ENCODE peak calls at places on chromosome 14, in nine cellular contexts. L is breast epithelium, O is body of pancreas, I is A549, M is Peyer's patch, A is HCT116, S is tibial nerve, X is uterus, J is H1. K is an unnamed sample. For H3K4me1, the result is how much of the 10 kb centered on the place peaks cover.

GRCh38 chr14:28308727-28309126 is 457.9 kb upstream of the FOXG1 start:
- DNase-seq in X (no peak), A (no peak), S (no peak), L (no peak), M (no peak), J (no peak), I (peak), O (no peak), K (no peak)

GRCh38 chr14:41146391-41146790 is 460.3 kb upstream of the LRFN5 start:
- DNase-seq in X (no peak), L (no peak), A (no peak), I (no peak), M (no peak), O (no peak), S (no peak), J (peak), K (no peak)

GRCh38 chr14:75343914-75344313 is 65.3 kb downstream of the FOS start:
- DNase-seq in X (no peak), A (no peak), J (no peak), M (no peak), S (no peak), O (no peak), I (no peak), L (no peak), K (no peak)

GRCh38 chr14:52048641-52049204 is 20.1 kb downstream of the NID2 start:
- DNase-seq in J (no peak), O (no peak), M (no peak), A (no peak), S (peak), I (no peak), L (no peak), X (no peak), K (no peak)

GRCh38 chr14:39169541-39169900 is 612 bp downstream of the TRAPPC6B start:
- DNase-seq in M (no peak), L (no peak), S (no peak), A (no peak), O (peak), X (no peak), J (no peak), I (no peak), K (no peak)

GRCh38 chr14:24432259-24433131 is 2.7 kb downstream of the KHNYN start:
- DNase-seq in L (no peak), J (no peak), X (peak), O (no peak), I (no peak), M (no peak), A (no peak), S (no peak), K (peak)

GRCh38 chr14:65170768-65171251 is 68.5 kb upstream of the MAX start:
- DNase-seq in O (peak), M (peak), J (no peak), I (peak), A (no peak), S (no peak), X (no peak), L (no peak), K (no peak)

GRCh38 chr14:38867561-38868150 is 235.4 kb downstream of the SEC23A start:
- DNase-seq in L (peak), I (peak), S (peak), X (peak), A (peak), J (peak), O (peak), M (peak), K (peak)

GRCh38 chr14:105865904-105866840 is 339.8 kb downstream of the TMEM121 start:
- DNase-seq in I (no peak), L (no peak), J (no peak), X (peak), M (peak), S (no peak), O (peak), A (no peak), K (peak)

GRCh38 chr14:61342486-61342885 is 21.1 kb downstream of the PRKCH start:
- DNase-seq in X (peak), M (peak), L (no peak), S (no peak), J (no peak), O (peak), I (no peak), A (no peak), K (no peak)

GRCh38 chr14:102591372-102591943 is 991 bp upstream of the RCOR1 start:
- DNase-seq in M (peak), J (no peak), A (no peak), S (peak), L (no peak), I (peak), O (peak), X (peak), K (peak)

DNA sequence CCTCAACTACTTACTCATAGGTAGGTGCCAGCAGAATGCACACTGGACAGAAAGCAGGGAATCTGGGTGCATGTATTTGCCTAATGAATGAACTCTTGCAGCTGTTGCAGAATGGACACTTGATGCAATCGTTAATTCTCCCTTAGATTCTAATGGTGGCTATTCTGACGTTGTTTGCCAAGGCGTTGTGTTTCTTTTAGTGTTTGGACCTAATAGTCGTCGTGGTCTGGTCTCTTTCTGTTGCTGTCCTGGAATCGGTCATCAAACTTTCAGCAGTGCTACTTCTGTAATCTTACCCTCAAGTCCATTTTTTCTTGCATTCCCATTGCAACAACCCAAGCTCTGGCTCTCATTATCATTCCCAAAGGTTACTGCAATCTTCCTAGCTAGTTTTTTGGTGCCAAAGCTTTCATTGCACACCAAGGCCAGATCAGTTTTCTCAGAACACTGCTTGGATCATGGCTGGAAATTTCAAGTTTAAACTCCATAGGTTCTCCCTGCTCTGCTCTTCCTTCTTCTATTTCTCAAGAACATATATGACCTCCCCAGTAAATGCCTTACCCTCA is 31.3 kb downstream of the BMP4 start:
- DNase-seq in A (no peak), L (no peak), X (no peak), I (no peak), O (no peak), S (no peak), M (no peak), J (no peak), K (no peak)
- H3K27ac ChIP-seq in A (no peak), L (no peak), X (no peak), I (no peak), O (no peak), S (no peak), M (no peak), J (no peak), K (no peak)

DNA sequence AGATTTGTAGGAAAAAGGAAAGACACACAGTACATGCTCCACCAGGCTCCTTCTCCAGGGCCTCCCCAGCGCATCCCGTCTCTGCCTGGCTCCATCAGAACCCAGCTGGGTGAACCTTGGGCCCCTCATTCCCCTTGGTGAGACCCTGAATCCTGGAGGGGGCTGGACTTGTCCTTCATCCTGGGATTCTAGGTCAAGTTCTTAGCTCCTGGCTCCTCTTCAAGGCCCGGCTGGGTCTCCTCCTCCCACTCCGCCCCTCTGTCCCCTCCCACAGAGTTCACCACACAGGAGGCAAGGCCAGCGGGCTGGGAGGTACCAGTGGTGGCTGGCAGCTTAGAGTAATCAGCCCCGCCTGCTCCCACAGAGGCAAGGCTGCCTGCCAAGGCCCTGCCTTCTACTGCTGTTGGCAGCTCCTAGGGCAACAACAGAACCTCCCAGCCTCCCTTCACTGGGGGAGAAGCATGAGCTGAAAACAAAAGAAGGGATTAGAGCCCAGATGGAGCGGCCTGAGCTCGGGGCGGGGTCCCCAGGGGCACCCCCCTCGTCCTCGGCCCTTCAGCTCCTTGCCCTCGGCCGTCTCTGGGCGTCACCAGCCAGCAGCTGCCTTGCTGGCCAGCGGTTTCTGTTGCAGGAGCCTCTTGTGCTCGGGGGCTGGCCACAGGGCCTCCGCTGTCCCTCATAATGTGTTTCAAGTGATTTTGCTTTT is 49.4 kb downstream of the PSMA6 start:
- DNase-seq in J (no peak), O (peak), I (peak), X (peak), S (peak), M (peak), L (peak), A (peak), K (peak)
- TF ChIP-seq POLR2A in J (no peak), O (peak), I (peak), X (peak), S (peak), M (peak), L (no peak), A (no peak), K (no peak)

GRCh38 chr14:99599440-99599839 is 4.6 kb downstream of the CCDC85C start:
- DNase-seq in S (no peak), J (no peak), I (no peak), L (no peak), A (no peak), M (peak), O (no peak), X (no peak), K (no peak)

GRCh38 chr14:99602054-99602787 is 1.8 kb downstream of the CCDC85C start:
- DNase-seq in J (no peak), A (no peak), O (peak), X (no peak), I (peak), M (peak), S (no peak), L (no peak), K (no peak)

GRCh38 chr14:99598774-99599173 is 5.2 kb downstream of the CCDC85C start:
- DNase-seq in J (no peak), I (no peak), M (no peak), O (no peak), L (no peak), S (no peak), A (no peak), X (no peak), K (no peak)

GRCh38 chr14:99601301-99601945 is 2.6 kb downstream of the CCDC85C start:
- DNase-seq in I (no peak), X (no peak), O (peak), M (peak), J (no peak), A (no peak), S (no peak), L (no peak), K (no peak)

GRCh38 chr14:99600232-99600888 is 3.6 kb downstream of the CCDC85C start:
- DNase-seq in L (no peak), O (no peak), J (no peak), X (no peak), A (no peak), M (no peak), S (no peak), I (no peak), K (no peak)
- H3K4me1 ChIP-seq in L (under half), O (half or more), J (under half), X (under half), A (under half), M (half or more), S (under half), I (half or more), K (half or more)

GRCh38 chr14:68922201-68922613 is 56.9 kb downstream of the ACTN1 start:
- DNase-seq in S (no peak), M (no peak), J (no peak), A (no peak), X (no peak), O (no peak), I (no peak), L (no peak), K (no peak)
- H3K27ac ChIP-seq in S (no peak), M (peak), J (no peak), A (no peak), X (peak), O (no peak), I (no peak), L (peak), K (no peak)

DNA sequence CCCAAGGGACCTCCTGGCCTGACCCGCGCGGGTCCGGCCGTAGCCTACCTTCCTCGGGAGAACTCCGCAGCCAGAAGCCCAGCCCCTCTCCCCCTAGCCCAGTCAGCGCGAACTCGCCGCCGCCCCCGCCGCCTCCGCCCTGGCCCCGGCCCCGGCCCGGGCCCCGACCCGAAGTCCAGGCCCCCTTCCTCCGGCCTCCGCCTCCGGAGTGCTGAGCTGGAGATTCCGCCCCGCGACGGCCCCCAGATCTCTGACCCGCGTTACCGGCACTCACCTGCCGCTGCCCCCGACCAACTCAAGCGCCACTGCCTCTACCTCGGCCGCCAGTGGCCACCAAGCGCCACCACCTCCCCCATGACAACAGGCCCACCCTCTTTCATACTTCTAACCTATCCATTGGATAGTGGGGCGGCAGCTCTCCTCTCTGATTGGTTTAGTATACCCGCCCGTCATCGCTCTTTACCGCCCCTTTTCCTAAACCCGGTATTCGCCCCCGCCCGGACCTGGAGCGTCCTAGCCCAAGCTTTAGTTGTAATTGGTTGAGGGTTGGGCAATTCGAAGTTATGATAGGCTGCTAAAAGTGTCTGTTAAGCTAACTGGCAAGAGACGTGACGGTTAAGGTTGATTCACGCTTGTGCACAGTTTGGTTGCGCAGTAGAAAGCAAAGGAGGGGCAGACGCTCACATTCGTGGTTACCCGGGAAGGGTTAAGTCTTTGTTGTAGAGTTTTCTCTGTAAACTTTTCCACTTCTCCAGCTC is at the start of gene NUMB:
- DNase-seq in I (peak), S (peak), J (peak), X (peak), O (peak), L (peak), M (peak), A (peak), K (peak)
- TF ChIP-seq POLR2A in I (peak), S (peak), J (peak), X (peak), O (peak), L (peak), M (peak), A (peak), K (peak)

GRCh38 chr14:59530349-59530748 is 46.0 kb downstream of the JKAMP start:
- DNase-seq in J (no peak), L (no peak), S (no peak), M (no peak), I (no peak), O (no peak), A (no peak), X (no peak), K (no peak)

GRCh38 chr14:59534361-59534987 is 42.1 kb downstream of the CCDC175 start:
- DNase-seq in J (no peak), L (no peak), O (no peak), A (no peak), X (no peak), M (no peak), S (no peak), I (no peak), K (no peak)

DNA sequence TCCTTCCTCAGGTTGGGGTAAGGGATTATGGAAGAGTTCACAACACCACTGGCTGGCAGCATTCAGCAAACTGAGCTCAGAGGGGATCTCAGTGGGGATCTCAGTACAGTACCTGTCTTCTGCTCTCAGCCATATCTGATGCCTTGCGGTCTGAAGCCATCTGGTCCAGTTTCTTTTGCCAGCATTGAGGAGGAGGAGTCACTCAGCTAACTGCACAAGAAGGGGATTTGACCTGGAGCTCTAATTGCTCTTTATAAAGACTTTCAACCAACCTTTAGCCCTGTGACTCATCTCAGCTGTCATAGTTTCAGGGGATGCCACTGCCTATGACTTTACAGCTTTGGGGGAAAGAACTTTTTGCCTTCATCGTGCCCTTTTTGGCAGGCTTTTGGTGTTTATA is 44.9 kb downstream of the JKAMP start:
- DNase-seq in A (no peak), S (no peak), M (peak), J (no peak), O (no peak), I (no peak), L (no peak), X (no peak), K (no peak)
- H3K4me1 ChIP-seq in A (under half), S (under half), M (under half), J (under half), O (under half), I (under half), L (under half), X (under half), K (under half)

GRCh38 chr14:49909016-49909415 is 16.1 kb downstream of the ARF6 start:
- DNase-seq in I (no peak), A (no peak), J (no peak), M (no peak), S (no peak), O (no peak), X (no peak), L (no peak), K (no peak)
- H3K27ac ChIP-seq in I (peak), A (peak), J (no peak), M (no peak), S (no peak), O (no peak), X (no peak), L (no peak), K (no peak)

DNA sequence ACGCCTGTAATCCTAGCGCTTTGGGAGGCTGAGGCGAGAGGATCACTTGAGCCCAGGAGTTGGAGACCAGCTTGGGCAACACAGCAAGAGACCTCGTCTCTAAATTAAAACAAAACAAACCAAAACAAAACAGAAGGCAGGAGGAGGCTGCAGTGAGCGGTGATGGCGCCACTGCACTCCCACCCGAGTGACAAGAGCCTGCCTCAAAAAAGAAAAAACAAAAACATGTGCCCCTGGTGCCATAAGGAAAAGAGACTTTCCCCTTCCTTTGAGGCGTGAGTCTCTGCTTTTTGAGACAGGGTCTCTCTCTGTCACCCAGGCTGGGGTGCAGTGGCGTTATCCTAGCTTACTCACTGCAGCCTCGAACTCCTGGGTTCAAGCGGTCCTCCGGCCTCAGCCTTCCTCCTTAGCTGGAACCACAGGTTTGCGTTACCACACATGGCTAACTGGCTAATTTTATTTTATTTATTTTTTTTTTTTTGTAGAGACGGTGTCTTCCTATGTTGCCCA is 9.0 kb upstream of the EAPP start:
- DNase-seq in L (no peak), A (no peak), J (no peak), M (peak), I (no peak), X (no peak), O (no peak), S (no peak), K (peak)
- TF ChIP-seq POLR2A in L (no peak), A (no peak), J (no peak), M (no peak), I (no peak), X (no peak), O (no peak), S (no peak), K (no peak)

GRCh38 chr14:63475761-63476160 is 67.4 kb downstream of the PPP2R5E start:
- DNase-seq in O (no peak), L (no peak), I (no peak), X (no peak), A (no peak), M (no peak), S (no peak), J (no peak), K (no peak)
- H3K4me1 ChIP-seq in O (half or more), L (under half), I (half or more), X (under half), A (under half), M (under half), S (under half), J (under half), K (under half)

DNA sequence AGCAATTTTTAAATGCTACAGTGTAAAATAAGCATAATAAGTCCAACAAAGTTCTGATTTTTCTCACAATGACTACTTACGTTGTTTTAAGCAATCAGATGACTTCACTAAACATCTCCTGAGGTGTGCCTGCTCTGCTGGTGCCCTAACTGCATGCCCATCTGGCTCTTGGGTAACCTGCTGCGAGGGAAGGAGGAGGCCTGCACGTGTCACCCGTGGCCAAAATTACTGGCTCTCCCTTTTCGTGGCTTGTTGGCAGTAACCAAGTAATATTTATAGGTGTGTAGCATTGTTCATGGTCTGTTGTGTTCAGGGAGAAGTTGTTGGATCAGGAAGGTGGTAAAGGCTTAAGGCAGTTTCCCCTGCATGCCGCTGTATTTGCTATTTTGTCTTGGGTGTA is 6.3 kb upstream of the NFKBIA start:
- DNase-seq in O (no peak), X (no peak), L (no peak), A (no peak), M (no peak), I (no peak), J (no peak), S (no peak), K (no peak)
- H3K27ac ChIP-seq in O (no peak), X (no peak), L (no peak), A (no peak), M (no peak), I (no peak), J (no peak), S (no peak), K (no peak)